ENCODE peak calls at places on chromosome 10, in four cellular contexts. U is HepG2, Z is H1, W is NT2/D1. P is an unnamed sample.

GRCh38 chr10:1662361-1663025 is 74.8 kb downstream of the ADARB2 start:
- DNase-seq in Z (no peak), W (no peak), U (no peak), P (no peak)

GRCh38 chr10:107275806-107276205 is 111.3 kb upstream of the SORCS1 start:
- DNase-seq in Z (no peak), U (no peak), W (no peak), P (no peak)

GRCh38 chr10:124906551-124907001 is 35.3 kb upstream of the ZRANB1 start:
- DNase-seq in U (no peak), W (no peak), Z (no peak), P (no peak)

GRCh38 chr10:79142064-79142491 is 73.3 kb downstream of the ZMIZ1 start:
- DNase-seq in U (no peak), Z (no peak), W (no peak), P (no peak)

GRCh38 chr10:56383806-56384205 is 22.7 kb upstream of the ZWINT start:
- DNase-seq in Z (no peak), W (no peak), U (no peak), P (no peak)

GRCh38 chr10:45454262-45454661 is 80.2 kb downstream of the ALOX5 start:
- DNase-seq in U (no peak), W (no peak), Z (no peak), P (no peak)

GRCh38 chr10:5614081-5614721 is 52.2 kb downstream of the ASB13 start:
- DNase-seq in Z (no peak), U (no peak), W (no peak), P (no peak)

GRCh38 chr10:131019696-131020095 is 291.8 kb downstream of the TCERG1L start:
- DNase-seq in W (no peak), U (no peak), Z (no peak), P (no peak)

GRCh38 chr10:132131581-132132250 is 55.0 kb upstream of the DPYSL4 start:
- DNase-seq in W (no peak), U (no peak), Z (no peak), P (no peak)

GRCh38 chr10:43384252-43385221 is 13.1 kb downstream of the FXYD4 start:
- DNase-seq in W (no peak), Z (no peak), U (no peak), P (no peak)

GRCh38 chr10:45386657-45387056 is 12.6 kb downstream of the ALOX5 start:
- DNase-seq in U (no peak), Z (no peak), W (no peak), P (no peak)

GRCh38 chr10:3090914-3091313 is 23.6 kb downstream of the PFKP start:
- DNase-seq in Z (no peak), U (peak; percentile 17), W (no peak), P (no peak)

GRCh38 chr10:29081971-29082699 is 206.7 kb upstream of the LYZL1 start:
- DNase-seq in W (no peak), U (no peak), Z (no peak), P (no peak)

GRCh38 chr10:77455538-77455937 is 182.1 kb downstream of the KCNMA1 start:
- DNase-seq in U (no peak), Z (no peak), W (no peak), P (no peak)

GRCh38 chr10:44334621-44335184 is 50.2 kb downstream of the CXCL12 start:
- DNase-seq in U (no peak), Z (no peak), W (no peak), P (no peak)

GRCh38 chr10:110919971-110920881 is 822 bp downstream of the SHOC2 start:
- DNase-seq in W (no peak), Z (no peak), U (no peak), P (peak; percentile 42)

GRCh38 chr10:107692072-107692471 is 527.6 kb upstream of the SORCS1 start:
- DNase-seq in Z (no peak), U (no peak), W (no peak), P (no peak)

GRCh38 chr10:44980309-44981171 is 1.9 kb upstream of the DEPP1 start:
- DNase-seq in W (no peak), Z (no peak), U (peak; percentile 97), P (no peak)

GRCh38 chr10:33965795-33966581 is 631.5 kb upstream of the NRP1 start:
- DNase-seq in W (no peak), Z (no peak), U (peak; percentile 32), P (no peak)

GRCh38 chr10:47262606-47263295 is 37.2 kb upstream of the GDF10 start:
- DNase-seq in W (no peak), U (peak; percentile 38), Z (no peak), P (no peak)

GRCh38 chr10:17387861-17388503 is 66.4 kb downstream of the ST8SIA6 start:
- DNase-seq in W (no peak), Z (no peak), U (peak; percentile 31), P (no peak)

GRCh38 chr10:5736591-5736990 is 52.0 kb downstream of the TASOR2 start:
- DNase-seq in W (no peak), U (no peak), Z (no peak), P (no peak)

GRCh38 chr10:101848408-101848807 is 4.8 kb upstream of the KCNIP2 start:
- DNase-seq in Z (no peak), W (no peak), U (no peak), P (no peak)

GRCh38 chr10:108112218-108112617 is 947.7 kb upstream of the SORCS1 start:
- DNase-seq in U (no peak), W (peak; percentile 6), Z (peak; percentile 1), P (peak; percentile 11)

GRCh38 chr10:118940386-118940785 is 89.1 kb upstream of the NANOS1 start:
- DNase-seq in U (no peak), Z (no peak), W (no peak), P (no peak)

GRCh38 chr10:103451091-103451801 is 924 bp downstream of the CALHM2 start:
- DNase-seq in U (no peak), Z (no peak), W (no peak), P (no peak)

GRCh38 chr10:22341190-22341935 is 3.9 kb upstream of the SPAG6 start:
- DNase-seq in Z (no peak), U (no peak), W (no peak), P (no peak)

GRCh38 chr10:114239117-114239993 is at the start of gene VWA2:
- DNase-seq in Z (no peak), W (peak; percentile 25), U (no peak), P (peak; percentile 51)

GRCh38 chr10:6348091-6348862 is 145.5 kb downstream of the PFKFB3 start:
- DNase-seq in Z (no peak), U (no peak), W (no peak), P (no peak)

GRCh38 chr10:58412502-58412961 is 27.3 kb downstream of the TFAM start:
- DNase-seq in Z (peak; percentile 36), U (peak; percentile 30), W (peak; percentile 35), P (no peak)

GRCh38 chr10:110373059-110373458 is 68.3 kb upstream of the SMNDC1 start:
- DNase-seq in W (no peak), U (no peak), Z (no peak), P (no peak)

GRCh38 chr10:11515596-11516418 is 95.6 kb downstream of the USP6NL start:
- DNase-seq in U (peak; percentile 68), W (peak; percentile 15), Z (no peak), P (peak; percentile 56)

GRCh38 chr10:11513727-11514126 is 97.7 kb downstream of the USP6NL start:
- DNase-seq in W (no peak), U (no peak), Z (no peak), P (no peak)

GRCh38 chr10:11520892-11521291 is 90.6 kb downstream of the USP6NL start:
- DNase-seq in W (no peak), U (no peak), Z (no peak), P (no peak)

GRCh38 chr10:11516419-11516721 is 95.1 kb downstream of the USP6NL start:
- DNase-seq in U (no peak), W (no peak), Z (no peak), P (no peak)

DNA sequence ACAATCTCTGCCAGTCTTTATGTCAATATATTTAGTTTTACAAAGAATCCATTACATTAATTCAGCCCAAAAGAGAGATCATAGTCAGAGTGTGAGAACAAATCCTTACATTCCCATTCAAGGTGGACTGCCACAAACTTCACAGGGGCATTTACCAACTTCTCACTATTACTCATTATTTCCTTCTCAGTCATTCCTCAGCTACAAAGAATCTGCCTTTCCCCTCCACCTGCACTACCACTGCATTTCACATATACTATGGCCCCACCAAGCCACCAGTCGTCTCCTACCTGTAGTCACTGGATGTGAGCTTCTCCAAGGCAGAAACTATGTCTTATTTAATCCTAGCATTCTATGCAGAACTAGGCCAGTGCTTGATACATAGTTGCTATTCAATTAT is 94.3 kb downstream of the USP6NL start:
- DNase-seq in U (no peak), Z (no peak), W (no peak), P (no peak)
- TF ChIP-seq SUZ12 in U (no peak), Z (no peak), W (no peak), P (no peak)

DNA sequence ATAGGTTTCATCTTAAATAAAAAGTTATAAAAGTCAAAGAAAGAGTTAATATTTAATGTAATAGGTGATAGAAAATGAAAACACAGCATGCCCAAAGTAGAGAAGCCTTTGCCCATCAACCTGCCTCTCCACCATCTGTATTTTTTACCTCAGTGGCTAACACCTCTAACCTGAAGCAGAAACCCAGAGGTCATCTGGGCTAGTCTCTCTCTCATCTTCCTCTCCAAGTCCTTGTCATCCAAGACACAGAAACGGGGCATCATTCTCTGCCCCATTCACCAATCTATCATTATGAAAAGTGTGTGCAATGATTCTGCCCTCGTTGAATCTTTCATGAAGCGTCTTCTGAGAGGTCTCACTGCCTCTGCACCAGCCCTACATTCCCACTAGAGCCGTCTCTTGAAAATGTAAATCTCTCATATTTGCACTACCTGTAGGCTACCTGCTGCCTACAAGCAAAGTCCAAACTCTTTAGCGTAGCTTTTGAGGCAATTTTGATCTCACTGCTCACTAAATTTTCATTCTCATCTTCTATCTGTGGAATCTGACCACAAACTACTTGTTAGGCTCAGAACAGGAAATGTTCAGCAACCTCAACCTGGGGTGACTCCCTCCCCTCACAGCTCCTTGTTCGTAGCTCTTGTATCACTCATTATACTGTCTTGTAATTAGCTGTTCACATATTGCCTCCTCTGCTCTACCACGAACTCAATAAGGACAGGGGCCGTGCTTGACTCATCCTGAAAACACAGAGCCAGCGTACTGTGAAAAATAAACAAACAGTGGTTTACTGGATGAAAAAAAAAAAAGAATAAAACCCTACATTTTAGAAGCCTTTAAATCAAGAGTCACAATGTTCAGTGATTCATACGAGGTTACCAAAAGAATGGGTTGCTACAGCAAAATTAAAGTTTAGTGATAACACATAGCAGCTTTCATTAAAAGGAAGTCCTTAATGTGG is 83.1 kb downstream of the CTNNA3 start:
- DNase-seq in Z (no peak), U (no peak), W (no peak), P (no peak)
- TF ChIP-seq SUZ12 in Z (no peak), U (no peak), W (no peak), P (no peak)

GRCh38 chr10:61995093-61995492 is 93.6 kb downstream of the ARID5B start:
- DNase-seq in U (no peak), W (no peak), Z (no peak), P (no peak)
- TF ChIP-seq SUZ12 in U (no peak), W (no peak), Z (no peak), P (no peak)

GRCh38 chr10:100728928-100729876 is 16.2 kb upstream of the PAX2 start:
- DNase-seq in U (peak; percentile 50), W (no peak), Z (no peak), P (peak; percentile 79)
- TF ChIP-seq SUZ12 in U (no peak), W (no peak), Z (no peak), P (no peak)